ENCODE peak calls at places on chromosomes 13 and 19, in ten cellular contexts. G, W, J, Y, B, F, M, K, Z and P are unnamed samples.

GRCh38 chr13:23788459-23788858 is 100.7 kb downstream of the MIPEP start:
- DNase-seq in G (no peak), W (no peak), J (no peak), Y (no peak), B (no peak), F (no peak), M (no peak), K (no peak), Z (no peak), P (no peak)

GRCh38 chr13:112837371-112838037 is 131.5 kb upstream of the MCF2L start:
- DNase-seq in G (no peak), W (no peak), J (no peak), Y (no peak), B (peak), F (no peak), M (no peak), K (no peak), Z (no peak), P (no peak)

GRCh38 chr19:55231391-55232283 is 3.1 kb upstream of the TMEM86B start:
- DNase-seq in G (no peak), W (no peak), J (no peak), Y (no peak), B (no peak), F (no peak), M (no peak), K (no peak), Z (no peak), P (no peak)

GRCh38 chr19:18322318-18322758 is 538 bp downstream of the LSM4 start:
- DNase-seq in G (no peak), W (no peak), J (no peak), Y (peak), B (peak), F (no peak), M (no peak), K (peak), Z (no peak), P (peak)

GRCh38 chr13:99191900-99192399 is 8.7 kb upstream of the UBAC2 start:
- DNase-seq in G (peak), W (no peak), J (no peak), Y (no peak), B (peak), F (no peak), M (no peak), K (no peak), Z (peak), P (no peak)

GRCh38 chr19:42634409-42635232 is 39.9 kb upstream of the CEACAM8 start:
- DNase-seq in G (no peak), W (no peak), J (no peak), Y (peak), B (peak), F (no peak), M (no peak), K (peak), Z (no peak), P (peak)

GRCh38 chr13:21528616-21529015 is 69.5 kb upstream of the ZDHHC20 start:
- DNase-seq in G (no peak), W (no peak), J (no peak), Y (no peak), B (peak), F (no peak), M (no peak), K (no peak), Z (no peak), P (no peak)

GRCh38 chr13:60441761-60442160 is 44.7 kb downstream of the TDRD3 start:
- DNase-seq in G (no peak), W (no peak), J (no peak), Y (no peak), B (no peak), F (no peak), M (no peak), K (no peak), Z (no peak), P (no peak)

GRCh38 chr13:44396963-44397580 is 23.4 kb downstream of the SERP2 start:
- DNase-seq in G (no peak), W (no peak), J (peak), Y (no peak), B (peak), F (no peak), M (no peak), K (peak), Z (no peak), P (no peak)

GRCh38 chr19:11198175-11198534 is 810 bp upstream of the KANK2 start:
- DNase-seq in G (no peak), W (no peak), J (no peak), Y (no peak), B (no peak), F (no peak), M (no peak), K (no peak), Z (no peak), P (no peak)

GRCh38 chr13:34432234-34432633 is 509.8 kb upstream of the NBEA start:
- DNase-seq in G (no peak), W (no peak), J (no peak), Y (no peak), B (no peak), F (no peak), M (no peak), K (no peak), Z (no peak), P (no peak)

DNA sequence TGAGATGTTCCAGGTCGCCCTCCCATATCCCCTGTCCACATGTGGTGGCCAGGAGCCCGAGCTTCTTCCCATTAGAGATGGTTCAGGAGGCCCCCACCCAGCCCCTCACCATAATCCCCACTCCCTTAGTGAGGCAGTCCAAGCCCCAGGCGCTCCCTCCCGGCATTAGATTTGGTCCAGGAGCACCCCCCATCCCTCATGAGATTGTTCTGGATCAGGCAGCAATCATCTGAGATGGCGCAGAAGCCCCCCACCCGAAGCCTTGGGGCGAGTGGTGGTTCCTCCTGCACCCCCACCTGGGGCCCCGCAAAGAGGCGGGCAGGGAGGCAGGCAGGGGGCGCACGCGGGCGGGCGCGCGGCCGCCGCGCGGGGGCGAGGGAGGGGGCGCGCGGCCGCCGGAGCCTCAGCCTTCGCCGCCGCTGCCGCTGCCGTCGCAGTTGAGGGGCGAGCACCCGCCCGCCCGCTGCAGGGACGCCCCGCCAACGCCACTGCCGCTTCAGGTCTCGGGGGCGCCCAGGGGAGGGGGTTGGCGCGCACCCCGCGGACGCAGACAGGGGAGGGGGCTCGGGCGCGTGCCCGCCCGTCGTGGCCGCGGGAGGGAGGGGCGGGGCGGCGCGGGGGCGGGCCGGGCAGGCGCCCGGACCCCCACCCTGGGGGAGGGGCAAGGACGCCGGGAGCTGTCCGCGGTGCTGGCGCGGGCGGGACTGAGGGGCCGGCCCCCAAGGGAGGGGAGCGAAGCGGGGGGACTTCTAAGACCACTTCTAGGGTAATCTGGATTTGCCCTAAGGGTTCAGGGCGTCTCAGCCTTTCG is 46.4 kb upstream of the SHKBP1 start:
- DNase-seq in G (no peak), W (no peak), J (no peak), Y (peak), B (no peak), F (no peak), M (no peak), K (peak), Z (no peak), P (peak)
- TF ChIP-seq CTCF in G (no peak), W (no peak), J (no peak), Y (peak), B (no peak), F (peak), M (no peak), K (peak), Z (no peak), P (no peak)

DNA sequence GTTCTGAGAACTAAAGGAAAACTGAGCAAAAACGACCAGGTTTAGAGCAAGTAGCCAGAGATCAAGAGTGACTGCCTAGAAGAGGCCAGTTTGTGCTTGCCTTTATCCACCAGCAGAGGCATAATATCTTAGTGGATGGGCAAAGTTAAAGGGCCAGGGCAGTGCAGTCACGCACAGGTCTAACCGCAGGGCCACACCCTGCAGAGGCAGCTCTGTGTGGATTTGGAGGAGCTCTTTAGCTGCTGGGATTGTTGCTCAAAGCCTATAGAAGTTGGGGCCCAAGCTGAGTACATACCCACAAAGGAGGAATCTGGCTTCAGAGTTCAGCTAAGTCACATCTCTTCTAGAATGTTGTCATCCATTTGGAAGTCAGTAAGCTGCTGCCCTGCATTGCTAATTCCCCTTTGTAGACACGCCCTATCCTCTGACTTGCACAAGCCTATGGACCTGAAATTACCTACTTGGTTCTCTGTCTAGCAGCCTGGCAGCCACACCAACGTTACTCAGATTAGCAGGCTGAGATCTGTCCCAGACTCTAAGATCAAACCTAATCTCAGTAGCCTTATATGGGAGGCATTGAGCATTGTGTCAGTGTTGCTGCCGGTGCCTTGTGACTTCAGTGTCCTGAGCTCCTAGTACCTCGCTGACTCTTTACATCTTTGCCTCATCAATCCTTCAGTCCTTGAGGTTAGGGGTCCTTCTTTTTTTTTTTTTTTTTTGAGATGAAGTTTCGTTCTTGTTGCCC is 102.9 kb upstream of the STARD13 start:
- DNase-seq in G (peak), W (no peak), J (no peak), Y (no peak), B (no peak), F (no peak), M (no peak), K (no peak), Z (no peak), P (no peak)
- TF ChIP-seq CTCF in G (no peak), W (no peak), J (no peak), Y (no peak), B (peak), F (no peak), M (no peak), K (no peak), Z (no peak), P (no peak)

GRCh38 chr13:73171926-73172325 is 113.1 kb downstream of the KLF5 start:
- DNase-seq in G (no peak), W (no peak), J (no peak), Y (no peak), B (peak), F (no peak), M (no peak), K (no peak), Z (no peak), P (no peak)
- TF ChIP-seq CTCF in G (no peak), W (no peak), J (no peak), Y (no peak), B (no peak), F (no peak), M (no peak), K (no peak), Z (no peak), P (no peak)

DNA sequence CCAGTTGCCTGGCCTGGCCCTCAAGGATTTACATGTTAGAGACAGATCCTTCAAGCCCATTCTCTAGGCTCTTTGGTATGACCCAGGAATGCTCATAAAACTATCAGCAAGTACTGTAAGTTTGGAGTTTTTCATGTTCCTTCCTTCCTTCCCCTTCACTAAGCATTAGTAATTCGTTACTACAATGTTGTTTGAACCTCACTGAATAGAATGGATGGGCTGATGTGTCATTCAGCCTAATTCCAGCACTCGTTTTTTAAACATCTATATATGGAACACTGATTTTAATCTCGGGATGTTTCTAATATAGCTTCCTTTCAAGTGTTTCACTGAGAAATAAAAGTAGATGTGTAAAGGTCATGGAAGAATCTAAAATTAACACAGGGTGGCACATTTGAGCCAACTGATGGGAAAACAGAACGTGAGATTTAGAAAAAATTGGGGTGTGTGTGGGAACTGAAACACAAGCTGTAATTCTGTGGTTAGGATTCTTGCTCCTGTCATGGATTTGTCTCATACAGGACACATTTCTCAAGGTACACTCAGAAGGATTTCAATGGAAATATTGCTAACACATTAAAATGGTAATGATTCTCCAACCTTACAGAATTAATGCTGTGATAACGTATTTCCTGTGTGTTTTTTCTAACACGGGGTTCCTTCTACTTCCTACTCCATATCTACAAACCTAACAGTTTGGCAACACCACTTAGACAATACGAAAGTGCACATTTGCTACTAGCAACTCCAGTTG is 93.4 kb downstream of the FLT1 start:
- DNase-seq in G (peak), W (no peak), J (no peak), Y (no peak), B (peak), F (no peak), M (no peak), K (no peak), Z (no peak), P (no peak)
- TF ChIP-seq CTCF in G (no peak), W (no peak), J (no peak), Y (no peak), B (no peak), F (no peak), M (no peak), K (no peak), Z (no peak), P (no peak)

DNA sequence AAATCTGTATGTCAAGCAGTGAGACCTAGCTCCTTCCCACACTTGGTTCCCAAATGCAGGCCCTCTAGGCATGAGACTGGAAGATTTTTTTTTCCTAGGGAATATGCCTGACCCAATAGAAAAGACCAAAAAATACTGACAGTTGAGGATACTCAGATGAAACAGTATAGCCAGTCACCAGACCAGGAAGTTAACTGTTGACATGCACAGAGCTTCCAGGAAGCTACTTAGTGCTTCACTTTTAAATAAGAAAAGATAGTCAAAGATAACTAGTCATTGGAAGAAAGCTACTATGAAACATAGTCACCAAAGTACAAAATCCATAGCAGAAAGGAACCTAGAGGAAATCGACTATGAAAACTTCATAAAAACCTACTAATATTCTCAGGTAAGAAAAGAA is 32.3 kb downstream of the BRCA2 start:
- DNase-seq in G (no peak), W (no peak), J (no peak), Y (no peak), B (no peak), F (no peak), M (no peak), K (no peak), Z (no peak), P (no peak)
- TF ChIP-seq CTCF in G (no peak), W (no peak), J (no peak), Y (no peak), B (no peak), F (no peak), M (no peak), K (no peak), Z (no peak), P (no peak)

DNA sequence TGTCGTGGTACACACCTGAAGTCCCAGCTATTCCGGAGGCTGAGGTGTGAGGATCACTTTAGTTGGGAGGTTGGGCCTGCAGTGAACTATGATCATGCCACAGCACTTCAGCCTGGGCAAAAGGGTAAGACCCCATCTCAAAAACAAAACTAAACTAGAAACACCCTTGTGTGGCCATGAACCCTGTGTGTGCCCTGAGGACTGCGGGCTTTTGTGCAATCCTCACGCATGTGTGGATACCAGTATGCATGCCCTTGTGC is 1.1 kb upstream of the EGLN2 start:
- DNase-seq in G (no peak), W (no peak), J (no peak), Y (no peak), B (no peak), F (no peak), M (no peak), K (no peak), Z (no peak), P (no peak)
- TF ChIP-seq CTCF in G (no peak), W (no peak), J (no peak), Y (no peak), B (no peak), F (no peak), M (no peak), K (no peak), Z (no peak), P (no peak)

DNA sequence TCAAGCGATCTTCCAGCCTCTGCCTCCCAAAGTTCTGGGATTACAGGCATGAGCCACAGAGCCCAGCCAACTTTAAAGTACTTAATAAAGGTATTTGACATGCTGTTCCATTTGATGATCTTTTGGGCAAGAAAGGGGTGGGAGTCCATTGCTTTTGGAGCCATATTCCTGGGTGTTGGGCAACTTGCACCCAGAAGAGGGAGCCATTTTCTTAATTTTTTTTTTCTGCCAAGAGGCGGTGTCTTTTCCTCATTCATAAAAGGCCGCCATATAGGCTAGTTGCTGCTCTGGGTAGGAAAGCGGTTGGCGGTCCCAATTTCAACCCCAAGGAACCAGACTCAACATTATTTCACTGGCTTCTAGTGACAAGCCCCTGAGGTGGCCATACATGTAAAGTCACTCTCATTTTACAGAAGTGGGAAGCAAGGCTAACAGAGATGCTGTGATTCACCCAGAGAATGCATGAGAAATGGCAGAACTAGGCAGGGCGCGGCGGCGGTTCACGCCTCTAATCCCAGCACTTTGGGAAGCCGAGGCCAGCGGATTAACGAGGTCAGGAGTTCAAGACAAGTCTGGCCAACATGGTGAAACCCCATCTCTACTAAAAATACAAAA is 139.6 kb downstream of the CACNA1A start:
- DNase-seq in G (no peak), W (no peak), J (no peak), Y (peak), B (peak), F (no peak), M (no peak), K (peak), Z (no peak), P (peak)
- TF ChIP-seq CTCF in G (peak), W (no peak), J (no peak), Y (peak), B (peak), F (no peak), M (no peak), K (peak), Z (no peak), P (peak)

DNA sequence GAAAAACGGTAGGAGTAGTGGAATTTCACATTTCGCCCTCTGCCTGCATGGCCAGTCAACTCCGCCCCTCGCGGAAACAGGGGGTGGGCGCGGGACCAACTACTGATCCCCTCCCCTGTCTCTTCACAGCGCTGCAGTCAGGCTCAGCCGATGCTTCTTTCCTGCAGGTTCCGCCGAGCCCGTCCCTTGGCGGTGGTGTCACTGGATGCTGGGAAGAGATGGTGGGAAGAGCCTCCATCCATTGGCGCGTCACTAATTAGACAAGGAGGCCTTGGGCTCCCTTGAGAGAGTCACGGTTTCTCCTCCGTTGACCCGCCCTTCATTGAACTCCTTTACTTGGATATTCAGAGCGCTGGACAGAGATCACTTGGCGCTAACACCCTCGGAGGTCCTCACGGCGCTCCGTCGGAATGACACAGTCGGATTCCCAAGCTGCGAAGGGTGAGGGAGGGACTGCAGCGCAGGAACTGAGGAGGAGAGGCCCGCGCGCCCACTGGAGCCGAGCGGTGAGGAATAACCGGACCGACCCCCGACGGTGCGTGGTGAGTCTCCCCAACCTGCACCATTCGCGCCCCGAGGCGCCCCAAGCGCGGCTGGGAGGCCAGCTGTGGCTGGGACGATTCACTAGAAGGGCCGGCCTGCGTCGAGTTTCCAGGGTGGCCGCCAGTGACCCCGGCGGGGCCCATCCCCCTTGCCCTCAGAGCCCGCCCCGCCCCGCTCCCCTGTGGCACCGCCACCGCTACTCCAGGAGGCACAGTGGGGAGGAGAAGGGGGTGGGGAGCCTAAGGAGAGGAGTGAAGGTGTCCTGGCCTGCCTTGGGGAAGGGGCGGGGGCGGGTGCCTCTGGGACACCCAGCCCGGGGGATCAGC is 11.2 kb upstream of the CEACAM21 start:
- DNase-seq in G (no peak), W (no peak), J (no peak), Y (no peak), B (no peak), F (no peak), M (no peak), K (no peak), Z (peak), P (peak)
- TF ChIP-seq CTCF in G (no peak), W (no peak), J (no peak), Y (no peak), B (no peak), F (no peak), M (no peak), K (no peak), Z (no peak), P (no peak)